ENCODE peak calls at places on chromosomes 13 and 19, in eight cellular contexts. One of them, this sample, is unnamed.

GRCh38 chr19:55044286-55044685 is 6.2 kb upstream of the GP6 start:
- DNase-seq in body of pancreas: no peak
- DNase-seq in effector memory CD4-positive, alpha-beta T cell: no peak
- DNase-seq in stomach: no peak
- DNase-seq in cardiac muscle cell: no peak
- DNase-seq in heart right ventricle: no peak
- DNase-seq in substantia nigra: no peak
- DNase-seq in thoracic aorta: no peak
- DNase-seq in this sample: no peak

GRCh38 chr19:2253106-2254051 is 2.8 kb downstream of the JSRP1 start:
- DNase-seq in body of pancreas: no peak
- DNase-seq in effector memory CD4-positive, alpha-beta T cell: no peak
- DNase-seq in stomach: no peak
- DNase-seq in cardiac muscle cell: peak
- DNase-seq in heart right ventricle: no peak
- DNase-seq in substantia nigra: no peak
- DNase-seq in thoracic aorta: no peak
- DNase-seq in this sample: no peak

GRCh38 chr19:43700368-43701015 is 15.4 kb upstream of the IRGC start:
- DNase-seq in body of pancreas: peak
- DNase-seq in effector memory CD4-positive, alpha-beta T cell: no peak
- DNase-seq in stomach: peak
- DNase-seq in cardiac muscle cell: no peak
- DNase-seq in heart right ventricle: peak
- DNase-seq in substantia nigra: peak
- DNase-seq in thoracic aorta: no peak
- DNase-seq in this sample: no peak

GRCh38 chr19:33392341-33393285 is 19.1 kb downstream of the CEBPG start:
- DNase-seq in body of pancreas: peak
- DNase-seq in effector memory CD4-positive, alpha-beta T cell: no peak
- DNase-seq in stomach: peak
- DNase-seq in cardiac muscle cell: peak
- DNase-seq in heart right ventricle: no peak
- DNase-seq in substantia nigra: no peak
- DNase-seq in thoracic aorta: no peak
- DNase-seq in this sample: no peak

GRCh38 chr19:35903550-35904179 is 1.3 kb downstream of the HCST start:
- DNase-seq in body of pancreas: peak
- DNase-seq in effector memory CD4-positive, alpha-beta T cell: peak
- DNase-seq in stomach: peak
- DNase-seq in cardiac muscle cell: peak
- DNase-seq in heart right ventricle: peak
- DNase-seq in substantia nigra: peak
- DNase-seq in thoracic aorta: no peak
- DNase-seq in this sample: peak

GRCh38 chr19:32971012-32971595 is 654 bp downstream of the CEP89 start:
- DNase-seq in body of pancreas: no peak
- DNase-seq in effector memory CD4-positive, alpha-beta T cell: no peak
- DNase-seq in stomach: no peak
- DNase-seq in cardiac muscle cell: no peak
- DNase-seq in heart right ventricle: no peak
- DNase-seq in substantia nigra: no peak
- DNase-seq in thoracic aorta: no peak
- DNase-seq in this sample: no peak

GRCh38 chr19:45152504-45153338 is 8.1 kb downstream of the NKPD1 start:
- DNase-seq in body of pancreas: peak
- DNase-seq in effector memory CD4-positive, alpha-beta T cell: peak
- DNase-seq in stomach: peak
- DNase-seq in cardiac muscle cell: no peak
- DNase-seq in heart right ventricle: peak
- DNase-seq in substantia nigra: no peak
- DNase-seq in thoracic aorta: no peak
- DNase-seq in this sample: no peak

GRCh38 chr19:12665646-12666304 is 767 bp downstream of the MAN2B1 start:
- DNase-seq in body of pancreas: no peak
- DNase-seq in effector memory CD4-positive, alpha-beta T cell: no peak
- DNase-seq in stomach: no peak
- DNase-seq in cardiac muscle cell: no peak
- DNase-seq in heart right ventricle: no peak
- DNase-seq in substantia nigra: no peak
- DNase-seq in thoracic aorta: no peak
- DNase-seq in this sample: no peak

GRCh38 chr13:87122551-87122950 is 548.6 kb upstream of the SLITRK5 start:
- DNase-seq in body of pancreas: no peak
- DNase-seq in effector memory CD4-positive, alpha-beta T cell: no peak
- DNase-seq in stomach: no peak
- DNase-seq in cardiac muscle cell: no peak
- DNase-seq in heart right ventricle: no peak
- DNase-seq in substantia nigra: no peak
- DNase-seq in thoracic aorta: no peak
- DNase-seq in this sample: no peak

GRCh38 chr19:38729653-38730469 is 14.4 kb downstream of the CAPN12 start:
- DNase-seq in body of pancreas: peak
- DNase-seq in effector memory CD4-positive, alpha-beta T cell: peak
- DNase-seq in stomach: peak
- DNase-seq in cardiac muscle cell: peak
- DNase-seq in heart right ventricle: peak
- DNase-seq in substantia nigra: peak
- DNase-seq in thoracic aorta: no peak
- DNase-seq in this sample: peak

GRCh38 chr19:11578342-11579142 is 1.1 kb upstream of the ACP5 start:
- DNase-seq in body of pancreas: no peak
- DNase-seq in effector memory CD4-positive, alpha-beta T cell: peak
- DNase-seq in stomach: peak
- DNase-seq in cardiac muscle cell: peak
- DNase-seq in heart right ventricle: peak
- DNase-seq in substantia nigra: no peak
- DNase-seq in thoracic aorta: no peak
- DNase-seq in this sample: no peak

GRCh38 chr19:50567052-50567841 is 988 bp downstream of the LRRC4B start:
- DNase-seq in body of pancreas: no peak
- DNase-seq in effector memory CD4-positive, alpha-beta T cell: no peak
- DNase-seq in stomach: no peak
- DNase-seq in cardiac muscle cell: no peak
- DNase-seq in heart right ventricle: no peak
- DNase-seq in substantia nigra: peak
- DNase-seq in thoracic aorta: no peak
- DNase-seq in this sample: no peak

GRCh38 chr13:52739468-52740071 is at the start of gene CNMD:
- DNase-seq in body of pancreas: no peak
- DNase-seq in effector memory CD4-positive, alpha-beta T cell: no peak
- DNase-seq in stomach: no peak
- DNase-seq in cardiac muscle cell: peak
- DNase-seq in heart right ventricle: no peak
- DNase-seq in substantia nigra: no peak
- DNase-seq in thoracic aorta: no peak
- DNase-seq in this sample: no peak

GRCh38 chr19:47729799-47730520 is 15.4 kb upstream of the NOP53 start:
- DNase-seq in body of pancreas: peak
- DNase-seq in effector memory CD4-positive, alpha-beta T cell: no peak
- DNase-seq in stomach: peak
- DNase-seq in cardiac muscle cell: peak
- DNase-seq in heart right ventricle: peak
- DNase-seq in substantia nigra: no peak
- DNase-seq in thoracic aorta: no peak
- DNase-seq in this sample: peak

DNA sequence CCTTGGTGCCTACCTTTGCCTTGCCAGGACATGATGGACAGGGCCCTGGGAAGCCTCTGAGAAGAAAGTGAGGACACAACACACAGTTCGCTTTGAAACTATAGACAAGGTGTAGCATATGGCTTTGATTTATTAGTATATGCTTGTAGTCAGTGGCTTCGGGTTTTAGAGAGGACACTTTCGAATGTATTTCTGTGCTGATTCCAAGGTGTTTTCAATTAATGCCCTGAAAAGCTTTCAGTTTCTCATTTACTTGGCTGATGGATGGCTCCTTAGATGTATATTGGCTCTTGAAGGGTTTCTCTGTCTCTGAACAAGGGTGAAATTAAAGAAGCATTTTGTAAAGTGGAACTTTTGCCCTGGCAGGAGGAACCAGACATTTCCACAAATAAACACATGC is 106.9 kb downstream of the POSTN start:
- DNase-seq in body of pancreas: no peak
- DNase-seq in effector memory CD4-positive, alpha-beta T cell: no peak
- DNase-seq in stomach: no peak
- DNase-seq in cardiac muscle cell: no peak
- DNase-seq in heart right ventricle: no peak
- DNase-seq in substantia nigra: no peak
- DNase-seq in thoracic aorta: no peak
- DNase-seq in this sample: no peak
- H3K27ac ChIP-seq in body of pancreas: no peak
- H3K27ac ChIP-seq in effector memory CD4-positive, alpha-beta T cell: no peak
- H3K27ac ChIP-seq in stomach: no peak
- H3K27ac ChIP-seq in cardiac muscle cell: no peak
- H3K27ac ChIP-seq in heart right ventricle: no peak
- H3K27ac ChIP-seq in substantia nigra: no peak
- H3K27ac ChIP-seq in thoracic aorta: no peak
- H3K27ac ChIP-seq in this sample: no peak

GRCh38 chr13:48121733-48122132 is 26.8 kb upstream of the MED4 start:
- DNase-seq in body of pancreas: no peak
- DNase-seq in effector memory CD4-positive, alpha-beta T cell: no peak
- DNase-seq in stomach: no peak
- DNase-seq in cardiac muscle cell: peak
- DNase-seq in heart right ventricle: no peak
- DNase-seq in substantia nigra: no peak
- DNase-seq in thoracic aorta: no peak
- DNase-seq in this sample: no peak
- H3K27ac ChIP-seq in body of pancreas: no peak
- H3K27ac ChIP-seq in effector memory CD4-positive, alpha-beta T cell: no peak
- H3K27ac ChIP-seq in stomach: no peak
- H3K27ac ChIP-seq in cardiac muscle cell: no peak
- H3K27ac ChIP-seq in heart right ventricle: peak
- H3K27ac ChIP-seq in substantia nigra: no peak
- H3K27ac ChIP-seq in thoracic aorta: no peak
- H3K27ac ChIP-seq in this sample: no peak

DNA sequence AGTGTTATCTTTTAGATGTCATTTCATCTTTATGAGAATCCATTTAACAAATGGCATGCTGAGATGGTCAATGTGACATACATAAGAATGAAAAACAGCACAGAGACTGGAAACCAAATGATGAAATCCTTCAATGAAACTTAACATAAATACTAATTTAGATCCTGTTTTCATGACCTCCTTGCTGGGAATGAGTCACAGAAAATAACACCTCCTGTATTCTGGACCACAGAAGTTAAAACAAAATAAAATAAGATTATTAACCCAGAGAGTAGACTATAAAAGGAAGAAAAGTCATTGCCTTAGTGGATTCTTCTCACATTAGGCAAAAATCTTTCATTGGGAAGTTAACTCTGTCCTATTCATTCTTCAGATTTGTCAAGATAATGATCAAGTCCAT is 1.6 kb downstream of the DIAPH3 start:
- DNase-seq in body of pancreas: no peak
- DNase-seq in effector memory CD4-positive, alpha-beta T cell: no peak
- DNase-seq in stomach: no peak
- DNase-seq in cardiac muscle cell: no peak
- DNase-seq in heart right ventricle: no peak
- DNase-seq in substantia nigra: no peak
- DNase-seq in thoracic aorta: no peak
- DNase-seq in this sample: no peak
- H3K27ac ChIP-seq in body of pancreas: no peak
- H3K27ac ChIP-seq in effector memory CD4-positive, alpha-beta T cell: no peak
- H3K27ac ChIP-seq in stomach: no peak
- H3K27ac ChIP-seq in cardiac muscle cell: no peak
- H3K27ac ChIP-seq in heart right ventricle: no peak
- H3K27ac ChIP-seq in substantia nigra: no peak
- H3K27ac ChIP-seq in thoracic aorta: no peak
- H3K27ac ChIP-seq in this sample: no peak

GRCh38 chr13:44219808-44220544 is 153.6 kb upstream of the SERP2 start:
- DNase-seq in body of pancreas: no peak
- DNase-seq in effector memory CD4-positive, alpha-beta T cell: no peak
- DNase-seq in stomach: no peak
- DNase-seq in cardiac muscle cell: no peak
- DNase-seq in heart right ventricle: no peak
- DNase-seq in substantia nigra: no peak
- DNase-seq in thoracic aorta: no peak
- DNase-seq in this sample: no peak

GRCh38 chr13:44224433-44225149 is 149.0 kb upstream of the SERP2 start:
- DNase-seq in body of pancreas: no peak
- DNase-seq in effector memory CD4-positive, alpha-beta T cell: no peak
- DNase-seq in stomach: no peak
- DNase-seq in cardiac muscle cell: no peak
- DNase-seq in heart right ventricle: no peak
- DNase-seq in substantia nigra: no peak
- DNase-seq in thoracic aorta: no peak
- DNase-seq in this sample: no peak

GRCh38 chr13:44220948-44221347 is 152.7 kb upstream of the SERP2 start:
- DNase-seq in body of pancreas: no peak
- DNase-seq in effector memory CD4-positive, alpha-beta T cell: no peak
- DNase-seq in stomach: no peak
- DNase-seq in cardiac muscle cell: no peak
- DNase-seq in heart right ventricle: no peak
- DNase-seq in substantia nigra: no peak
- DNase-seq in thoracic aorta: no peak
- DNase-seq in this sample: no peak

GRCh38 chr13:44221657-44222056 is 152.0 kb upstream of the SERP2 start:
- DNase-seq in body of pancreas: no peak
- DNase-seq in effector memory CD4-positive, alpha-beta T cell: no peak
- DNase-seq in stomach: no peak
- DNase-seq in cardiac muscle cell: no peak
- DNase-seq in heart right ventricle: no peak
- DNase-seq in substantia nigra: no peak
- DNase-seq in thoracic aorta: no peak
- DNase-seq in this sample: no peak

DNA sequence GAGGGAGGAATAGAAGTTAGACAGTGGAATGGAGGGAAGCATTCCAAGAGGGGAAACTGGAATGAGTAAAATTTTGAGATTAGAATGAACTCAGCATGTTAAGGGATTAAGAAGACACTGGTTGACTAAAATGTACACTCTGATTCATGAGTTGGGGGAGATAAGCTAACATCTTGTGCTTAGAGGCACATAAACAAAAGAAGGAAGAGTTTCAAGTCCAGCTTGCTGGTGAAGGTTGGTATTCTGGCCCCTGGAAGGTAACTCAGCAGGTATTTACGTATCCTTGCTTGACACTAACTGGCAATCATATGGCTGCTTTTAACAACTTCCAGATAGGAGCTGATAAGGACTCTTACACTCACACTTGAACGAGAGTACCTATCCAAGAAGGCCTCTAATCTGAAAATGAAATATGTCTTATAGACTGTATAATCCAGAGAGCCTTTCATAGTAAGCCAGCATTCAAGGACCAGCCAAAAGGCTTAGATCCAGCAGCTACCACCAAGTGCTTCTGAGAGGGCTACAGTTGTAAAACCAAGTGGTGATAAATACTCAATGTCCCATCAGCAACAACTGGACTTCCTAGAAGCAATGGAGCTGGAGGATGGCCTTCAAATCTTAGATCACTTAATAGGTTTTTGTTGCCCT is 149.7 kb upstream of the SERP2 start:
- DNase-seq in body of pancreas: no peak
- DNase-seq in effector memory CD4-positive, alpha-beta T cell: no peak
- DNase-seq in stomach: no peak
- DNase-seq in cardiac muscle cell: no peak
- DNase-seq in heart right ventricle: no peak
- DNase-seq in substantia nigra: no peak
- DNase-seq in thoracic aorta: no peak
- DNase-seq in this sample: no peak
- H3K27ac ChIP-seq in body of pancreas: no peak
- H3K27ac ChIP-seq in effector memory CD4-positive, alpha-beta T cell: no peak
- H3K27ac ChIP-seq in stomach: peak
- H3K27ac ChIP-seq in cardiac muscle cell: no peak
- H3K27ac ChIP-seq in heart right ventricle: peak
- H3K27ac ChIP-seq in substantia nigra: peak
- H3K27ac ChIP-seq in thoracic aorta: peak
- H3K27ac ChIP-seq in this sample: peak